ENCODE peak calls at places on chromosomes 13 and 19, in nine cellular contexts. A is left lung, C is right atrium auricular region, U is psoas muscle, W is mammary epithelial cell, D is cardiac muscle cell, Q is transverse colon, G is keratinocyte, X is body of pancreas. O is an unnamed sample.
A peak's percentile ranks its signal among the peaks of the same experiment; 100 is the strongest.

GRCh38 chr19:42850981-42851717 is 28.4 kb downstream of the PSG1 start:
- DNase-seq in A (no peak), C (peak; percentile 80), U (peak; percentile 74), W (peak; percentile 90), D (no peak), Q (peak; percentile 15), G (peak; percentile 88), X (peak; percentile 20), O (peak; percentile 99)

GRCh38 chr19:9883231-9883758 is 48.2 kb downstream of the PIN1 start:
- DNase-seq in A (no peak), C (no peak), U (no peak), W (peak; percentile 55), D (no peak), Q (no peak), G (no peak), X (no peak), O (no peak)

GRCh38 chr13:35874704-35875103 is 256.5 kb downstream of the DCLK1 start:
- DNase-seq in A (no peak), C (peak; percentile 83), U (peak; percentile 58), W (no peak), D (no peak), Q (no peak), G (no peak), X (no peak), O (no peak)

GRCh38 chr19:46378268-46378667 is 31.4 kb downstream of the PPP5C start:
- DNase-seq in A (no peak), C (no peak), U (no peak), W (no peak), D (no peak), Q (no peak), G (no peak), X (no peak), O (peak; percentile 95)

GRCh38 chr19:46717034-46717715 is at the start of gene PRKD2:
- DNase-seq in A (peak; percentile 97), C (peak; percentile 92), U (peak; percentile 94), W (peak; percentile 72), D (peak; percentile 89), Q (peak; percentile 94), G (no peak), X (peak; percentile 90), O (no peak)

GRCh38 chr13:30039506-30039905 is 189.1 kb upstream of the UBL3 start:
- DNase-seq in A (no peak), C (no peak), U (no peak), W (no peak), D (no peak), Q (no peak), G (no peak), X (no peak), O (no peak)

GRCh38 chr19:38975214-38975860 is at the start of gene FBXO17:
- DNase-seq in A (peak; percentile 85), C (no peak), U (peak; percentile 65), W (peak; percentile 68), D (peak; percentile 75), Q (peak; percentile 27), G (no peak), X (peak; percentile 48), O (no peak)

GRCh38 chr13:42495256-42495655 is 78.7 kb upstream of the TNFSF11 start:
- DNase-seq in A (no peak), C (no peak), U (no peak), W (peak; percentile 65), D (no peak), Q (no peak), G (no peak), X (no peak), O (no peak)

GRCh38 chr13:43725460-43725859 is 61.3 kb downstream of the ENOX1 start:
- DNase-seq in A (no peak), C (no peak), U (no peak), W (no peak), D (no peak), Q (no peak), G (no peak), X (no peak), O (no peak)

GRCh38 chr13:41315466-41316047 is 4.5 kb downstream of the NAA16 start:
- DNase-seq in A (no peak), C (no peak), U (no peak), W (peak; percentile 26), D (no peak), Q (no peak), G (no peak), X (no peak), O (peak; percentile 39)

GRCh38 chr19:827710-828321 is at the start of gene AZU1:
- DNase-seq in A (peak; percentile 86), C (no peak), U (peak; percentile 53), W (no peak), D (no peak), Q (peak; percentile 67), G (no peak), X (no peak), O (no peak)

GRCh38 chr19:6018786-6019185 is 40.8 kb upstream of the RANBP3 start:
- DNase-seq in A (peak; percentile 61), C (no peak), U (peak; percentile 41), W (no peak), D (peak; percentile 39), Q (no peak), G (no peak), X (no peak), O (no peak)

GRCh38 chr19:6014551-6015135 is 36.7 kb upstream of the RANBP3 start:
- DNase-seq in A (peak; percentile 53), C (no peak), U (peak; percentile 34), W (no peak), D (no peak), Q (no peak), G (no peak), X (no peak), O (no peak)

GRCh38 chr19:6017576-6017975 is 39.6 kb upstream of the RANBP3 start:
- DNase-seq in A (peak; percentile 25), C (no peak), U (peak; percentile 23), W (no peak), D (no peak), Q (no peak), G (no peak), X (no peak), O (no peak)

GRCh38 chr19:6012416-6013170 is 34.7 kb upstream of the RANBP3 start:
- DNase-seq in A (peak; percentile 66), C (no peak), U (peak; percentile 26), W (no peak), D (no peak), Q (no peak), G (no peak), X (no peak), O (no peak)

GRCh38 chr19:6015841-6016545 is 38.1 kb upstream of the RANBP3 start:
- DNase-seq in A (peak; percentile 17), C (no peak), U (peak; percentile 19), W (no peak), D (no peak), Q (no peak), G (no peak), X (no peak), O (no peak)
- H3K27me3 ChIP-seq in A (no peaks in the 10 kb centered on the region), C (no peaks in the 10 kb centered on the region), U (peaks cover 4% of the 10 kb centered on the region), W (no peaks in the 10 kb centered on the region), D (no peaks in the 10 kb centered on the region), Q (no peaks in the 10 kb centered on the region), G (no peaks in the 10 kb centered on the region), X (no peaks in the 10 kb centered on the region), O (no peaks in the 10 kb centered on the region)

DNA sequence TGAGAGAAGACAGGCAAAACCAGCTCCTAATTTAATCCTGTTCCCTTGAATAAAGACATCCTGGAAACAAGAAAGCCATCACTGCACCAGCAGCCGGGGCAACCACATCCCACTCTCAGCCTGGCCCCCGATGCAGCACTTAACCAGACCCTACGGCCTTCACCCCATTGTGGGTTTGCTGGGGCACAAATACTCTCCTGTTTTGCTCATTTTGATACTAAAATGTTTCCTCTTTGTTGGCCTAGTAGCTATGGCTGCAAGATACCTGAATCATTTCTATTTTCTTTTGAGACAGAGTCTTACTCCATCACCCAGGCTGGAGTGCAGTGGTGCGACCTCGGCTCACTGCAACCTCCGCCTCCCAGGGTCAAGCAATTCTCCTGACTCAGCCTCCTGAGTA is 28.4 kb downstream of the ANKRD27 start:
- DNase-seq in A (no peak), C (no peak), U (no peak), W (no peak), D (no peak), Q (no peak), G (no peak), X (no peak), O (no peak)
- H3K36me3 ChIP-seq in A (no peaks in the 10 kb centered on the region), C (peaks cover 60% of the 10 kb centered on the region), U (no peaks in the 10 kb centered on the region), W (peaks cover 27% of the 10 kb centered on the region), D (peaks cover 14% of the 10 kb centered on the region), Q (peaks cover 48% of the 10 kb centered on the region), G (peaks cover 28% of the 10 kb centered on the region), X (no peaks in the 10 kb centered on the region), O (peaks cover 19% of the 10 kb centered on the region)

GRCh38 chr13:60410299-60410698 is 13.3 kb downstream of the TDRD3 start:
- DNase-seq in A (no peak), C (no peak), U (no peak), W (no peak), D (no peak), Q (no peak), G (no peak), X (no peak), O (no peak)

GRCh38 chr13:60402022-60402421 is 5.0 kb downstream of the TDRD3 start:
- DNase-seq in A (no peak), C (no peak), U (no peak), W (peak; percentile 57), D (no peak), Q (no peak), G (no peak), X (no peak), O (no peak)

GRCh38 chr13:60411464-60411863 is 14.4 kb downstream of the TDRD3 start:
- DNase-seq in A (no peak), C (no peak), U (no peak), W (no peak), D (no peak), Q (no peak), G (no peak), X (no peak), O (no peak)

GRCh38 chr13:60411983-60412382 is 15.0 kb downstream of the TDRD3 start:
- DNase-seq in A (no peak), C (no peak), U (no peak), W (no peak), D (no peak), Q (no peak), G (no peak), X (no peak), O (no peak)

GRCh38 chr13:60407095-60407494 is 10.1 kb downstream of the TDRD3 start:
- DNase-seq in A (no peak), C (no peak), U (no peak), W (no peak), D (no peak), Q (no peak), G (no peak), X (no peak), O (no peak)
- H3K27me3 ChIP-seq in A (no peaks in the 10 kb centered on the region), C (no peaks in the 10 kb centered on the region), U (no peaks in the 10 kb centered on the region), W (no peaks in the 10 kb centered on the region), D (no peaks in the 10 kb centered on the region), Q (no peaks in the 10 kb centered on the region), G (no peaks in the 10 kb centered on the region), X (no peaks in the 10 kb centered on the region), O (no peaks in the 10 kb centered on the region)

GRCh38 chr13:50386527-50387123 is 371.4 kb downstream of the KCNRG start:
- DNase-seq in A (no peak), C (no peak), U (peak; percentile 59), W (no peak), D (peak; percentile 61), Q (no peak), G (no peak), X (no peak), O (peak; percentile 52)
- H3K36me3 ChIP-seq in A (no peaks in the 10 kb centered on the region), C (no peaks in the 10 kb centered on the region), U (no peaks in the 10 kb centered on the region), W (no peaks in the 10 kb centered on the region), D (no peaks in the 10 kb centered on the region), Q (no peaks in the 10 kb centered on the region), G (no peaks in the 10 kb centered on the region), X (no peaks in the 10 kb centered on the region), O (no peaks in the 10 kb centered on the region)